ENCODE peak calls at places on chromosomes 6 and 20, in five cellular contexts. B is A549, S is K562, Z is HepG2, R is GM12878. C is an unnamed sample.

GRCh38 chr6:36963451-36964290 is 9.1 kb downstream of the PI16 start:
- DNase-seq in Z (no peak), S (no peak), B (no peak), R (no peak), C (no peak)

GRCh38 chr6:138397128-138397814 is 6.8 kb upstream of the HEBP2 start:
- DNase-seq in Z (no peak), R (no peak), S (no peak), B (no peak), C (no peak)

GRCh38 chr6:167733740-167734661 is 92.7 kb upstream of the AFDN start:
- DNase-seq in B (no peak), S (no peak), R (no peak), Z (peak; percentile 99), C (no peak)

GRCh38 chr6:166488081-166488685 is 98.3 kb downstream of the RAMACL start:
- DNase-seq in S (no peak), B (no peak), R (peak; percentile 80), Z (no peak), C (peak; percentile 33)

GRCh38 chr20:61919675-61920365 is 145.9 kb downstream of the TAF4 start:
- DNase-seq in Z (no peak), R (no peak), S (no peak), B (no peak), C (no peak)

GRCh38 chr20:36919715-36920333 is 31.7 kb downstream of the SAMHD1 start:
- DNase-seq in R (peak; percentile 13), S (peak; percentile 56), B (peak; percentile 63), Z (peak; percentile 73), C (peak; percentile 69)

GRCh38 chr20:42544926-42545325 is 644.8 kb downstream of the PTPRT start:
- DNase-seq in R (no peak), Z (no peak), S (no peak), B (no peak), C (no peak)

GRCh38 chr6:30789606-30790005 is 45.3 kb upstream of the IER3 start:
- DNase-seq in Z (peak; percentile 53), S (no peak), R (no peak), B (no peak), C (no peak)

GRCh38 chr6:155154158-155154830 is 109.5 kb upstream of the CLDN20 start:
- DNase-seq in R (no peak), S (peak; percentile 69), B (no peak), Z (peak; percentile 30), C (peak; percentile 36)

GRCh38 chr20:63530788-63531160 is 6.4 kb downstream of the PTK6 start:
- DNase-seq in B (no peak), Z (no peak), S (no peak), R (no peak), C (no peak)

GRCh38 chr20:53735536-53736050 is 142.0 kb upstream of the ZNF217 start:
- DNase-seq in Z (no peak), S (no peak), B (peak; percentile 76), R (no peak), C (peak; percentile 86)

GRCh38 chr20:5871720-5872410 is 78.5 kb downstream of the TRMT6 start:
- DNase-seq in Z (no peak), S (no peak), R (no peak), B (no peak), C (no peak)

GRCh38 chr20:14470231-14470894 is 133.0 kb upstream of the FLRT3 start:
- DNase-seq in R (no peak), Z (peak; percentile 66), B (peak; percentile 58), S (no peak), C (no peak)

GRCh38 chr6:78605909-78606446 is 261.4 kb upstream of the IRAK1BP1 start:
- DNase-seq in Z (no peak), B (no peak), S (no peak), R (no peak), C (no peak)

GRCh38 chr6:158663465-158664167 is 13.8 kb downstream of the SYTL3 start:
- DNase-seq in Z (no peak), R (no peak), B (no peak), S (no peak), C (no peak)

GRCh38 chr6:26555505-26556262 is 17.5 kb downstream of the HMGN4 start:
- DNase-seq in S (peak; percentile 26), R (no peak), Z (no peak), B (peak; percentile 69), C (peak; percentile 44)

GRCh38 chr6:31701666-31702420 is 1.3 kb downstream of the ABHD16A start:
- DNase-seq in S (no peak), B (no peak), Z (no peak), R (no peak), C (no peak)

GRCh38 chr6:105209950-105210706 is 30.3 kb upstream of the POPDC3 start:
- DNase-seq in R (no peak), Z (peak; percentile 60), S (no peak), B (peak; percentile 32), C (peak; percentile 82)

GRCh38 chr20:8721098-8721497 is 347.8 kb upstream of the PLCB4 start:
- DNase-seq in S (no peak), Z (peak; percentile 71), R (peak; percentile 7), B (peak; percentile 64), C (peak; percentile 76)

GRCh38 chr20:38728911-38729642 is 4.8 kb downstream of the SLC32A1 start:
- DNase-seq in S (no peak), R (no peak), B (no peak), Z (no peak), C (no peak)

GRCh38 chr20:19073584-19074198 is 138.8 kb upstream of the SLC24A3 start:
- DNase-seq in Z (peak; percentile 20), B (no peak), S (peak; percentile 15), R (no peak), C (peak; percentile 52)

GRCh38 chr20:53622247-53623114 is 28.8 kb upstream of the ZNF217 start:
- DNase-seq in R (peak; percentile 38), Z (peak; percentile 35), S (peak; percentile 4), B (peak; percentile 43), C (peak; percentile 86)

GRCh38 chr6:5121956-5122355 is 36.8 kb downstream of the PPP1R3G start:
- DNase-seq in R (no peak), Z (no peak), S (no peak), B (no peak), C (no peak)

GRCh38 chr20:64100946-64101688 is 6.2 kb downstream of the NPBWR2 start:
- DNase-seq in B (no peak), S (no peak), Z (no peak), R (no peak), C (no peak)

GRCh38 chr20:56352656-56353055 is 6.1 kb upstream of the FAM210B start:
- DNase-seq in B (no peak), S (no peak), R (no peak), Z (no peak), C (no peak)

GRCh38 chr6:34447381-34447780 is 18.5 kb upstream of the PACSIN1 start:
- DNase-seq in B (no peak), S (no peak), Z (no peak), R (no peak), C (no peak)
- TF ChIP-seq CTCF in B (no peak), S (no peak), Z (no peak), R (no peak), C (no peak)

GRCh38 chr20:34886122-34886521 is 9.7 kb downstream of the ACSS2 start:
- DNase-seq in Z (no peak), S (no peak), R (no peak), B (no peak), C (no peak)

GRCh38 chr20:34892671-34893070 is 16.3 kb downstream of the ACSS2 start:
- DNase-seq in S (no peak), B (no peak), R (no peak), Z (no peak), C (no peak)

GRCh38 chr20:34887023-34887422 is 10.6 kb downstream of the ACSS2 start:
- DNase-seq in Z (no peak), R (no peak), B (no peak), S (no peak), C (no peak)

GRCh38 chr20:34891166-34892062 is 15.0 kb downstream of the ACSS2 start:
- DNase-seq in Z (no peak), S (no peak), B (no peak), R (no peak), C (peak; percentile 88)

DNA sequence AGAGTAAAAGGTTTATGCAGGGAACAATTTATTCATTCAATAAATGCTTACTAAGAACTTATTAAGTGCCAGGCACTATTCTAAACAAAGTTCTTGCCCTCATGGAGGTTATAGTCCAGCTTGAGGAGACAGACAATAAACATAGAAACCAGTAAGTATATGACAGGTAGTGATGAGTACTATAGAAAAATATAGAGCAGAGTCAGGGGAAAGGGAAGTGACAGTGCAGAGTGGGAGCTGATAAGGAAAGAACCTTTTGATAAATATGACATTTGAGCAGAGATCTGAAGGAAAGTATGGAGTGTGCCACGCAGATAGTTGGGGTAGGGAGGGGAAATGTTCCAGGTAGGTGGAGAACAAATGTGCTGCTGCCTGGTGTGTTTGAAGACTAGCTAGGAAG is 12.1 kb downstream of the ACSS2 start:
- DNase-seq in B (no peak), Z (no peak), R (no peak), S (peak; percentile 35), C (no peak)
- TF ChIP-seq MAX in B (no peak), Z (no peak), R (no peak), S (no peak), C (no peak)

GRCh38 chr6:110652520-110652919 is 162.7 kb downstream of the CDK19 start:
- DNase-seq in R (no peak), Z (no peak), S (no peak), B (no peak), C (no peak)
- H3K4me3 ChIP-seq in R (no peak overlapping the region), Z (no peak overlapping the region), S (no peak overlapping the region), B (no peak overlapping the region), C (no peak overlapping the region)

GRCh38 chr20:17374086-17374485 is 147.2 kb downstream of the PCSK2 start:
- DNase-seq in S (no peak), R (no peak), Z (no peak), B (no peak), C (no peak)
- TF ChIP-seq CTCF in S (no peak), R (no peak), Z (no peak), B (no peak), C (no peak)

C was measured in NB4.